ENCODE peak calls at places on chromosomes 11 and 22, in five cellular contexts. One of them, this sample, is unnamed.

GRCh38 chr11:9755561-9755960 is 91.7 kb downstream of the SWAP70 start:
- DNase-seq in fibroblast of lung: peak
- DNase-seq in fibroblast of the aortic adventitia: peak
- DNase-seq in HL-60: no peak
- DNase-seq in NB4: no peak
- DNase-seq in this sample: peak

GRCh38 chr11:95192717-95193116 is 38.3 kb downstream of the SESN3 start:
- DNase-seq in fibroblast of lung: no peak
- DNase-seq in HL-60: no peak
- DNase-seq in fibroblast of the aortic adventitia: no peak
- DNase-seq in NB4: no peak
- DNase-seq in this sample: no peak

GRCh38 chr11:102241026-102241425 is 76.3 kb upstream of the BIRC3 start:
- DNase-seq in HL-60: no peak
- DNase-seq in NB4: no peak
- DNase-seq in fibroblast of the aortic adventitia: no peak
- DNase-seq in fibroblast of lung: peak
- DNase-seq in this sample: peak

GRCh38 chr11:129881570-129882170 is 13.7 kb downstream of the NFRKB start:
- DNase-seq in fibroblast of lung: peak
- DNase-seq in NB4: peak
- DNase-seq in fibroblast of the aortic adventitia: peak
- DNase-seq in HL-60: no peak
- DNase-seq in this sample: peak

GRCh38 chr11:66676931-66677598 is 622 bp downstream of the RBM4B start:
- DNase-seq in HL-60: no peak
- DNase-seq in NB4: no peak
- DNase-seq in fibroblast of the aortic adventitia: peak
- DNase-seq in fibroblast of lung: peak
- DNase-seq in this sample: no peak

GRCh38 chr11:76654310-76654851 is 16.2 kb downstream of the LRRC32 start:
- DNase-seq in HL-60: no peak
- DNase-seq in fibroblast of lung: peak
- DNase-seq in fibroblast of the aortic adventitia: peak
- DNase-seq in NB4: no peak
- DNase-seq in this sample: peak

GRCh38 chr11:34356130-34356529 is 1.7 kb downstream of the ABTB2 start:
- DNase-seq in NB4: peak
- DNase-seq in HL-60: no peak
- DNase-seq in fibroblast of the aortic adventitia: no peak
- DNase-seq in fibroblast of lung: no peak
- DNase-seq in this sample: no peak

GRCh38 chr11:68379216-68379615 is 66.8 kb downstream of the LRP5 start:
- DNase-seq in HL-60: no peak
- DNase-seq in fibroblast of lung: no peak
- DNase-seq in fibroblast of the aortic adventitia: no peak
- DNase-seq in NB4: no peak
- DNase-seq in this sample: peak

GRCh38 chr22:23888615-23889401 is 5.4 kb upstream of the MIF start:
- DNase-seq in NB4: peak
- DNase-seq in fibroblast of lung: peak
- DNase-seq in HL-60: no peak
- DNase-seq in fibroblast of the aortic adventitia: peak
- DNase-seq in this sample: peak

GRCh38 chr11:15645201-15645600 is 530.5 kb downstream of the INSC start:
- DNase-seq in fibroblast of the aortic adventitia: no peak
- DNase-seq in HL-60: no peak
- DNase-seq in NB4: no peak
- DNase-seq in fibroblast of lung: no peak
- DNase-seq in this sample: no peak

GRCh38 chr11:27405134-27405533 is 42.1 kb upstream of the CCDC34 start:
- DNase-seq in HL-60: no peak
- DNase-seq in fibroblast of the aortic adventitia: peak
- DNase-seq in fibroblast of lung: no peak
- DNase-seq in NB4: no peak
- DNase-seq in this sample: no peak

GRCh38 chr11:44315947-44316387 is 6.0 kb upstream of the ALX4 start:
- DNase-seq in NB4: no peak
- DNase-seq in fibroblast of lung: peak
- DNase-seq in fibroblast of the aortic adventitia: no peak
- DNase-seq in HL-60: no peak
- DNase-seq in this sample: no peak

GRCh38 chr22:28002863-28003565 is 84.0 kb upstream of the PITPNB start:
- DNase-seq in NB4: peak
- DNase-seq in fibroblast of lung: no peak
- DNase-seq in HL-60: no peak
- DNase-seq in fibroblast of the aortic adventitia: no peak
- DNase-seq in this sample: no peak

GRCh38 chr11:100578966-100579365 is 108.1 kb upstream of the ARHGAP42 start:
- DNase-seq in HL-60: no peak
- DNase-seq in NB4: no peak
- DNase-seq in fibroblast of the aortic adventitia: peak
- DNase-seq in fibroblast of lung: peak
- DNase-seq in this sample: peak

DNA sequence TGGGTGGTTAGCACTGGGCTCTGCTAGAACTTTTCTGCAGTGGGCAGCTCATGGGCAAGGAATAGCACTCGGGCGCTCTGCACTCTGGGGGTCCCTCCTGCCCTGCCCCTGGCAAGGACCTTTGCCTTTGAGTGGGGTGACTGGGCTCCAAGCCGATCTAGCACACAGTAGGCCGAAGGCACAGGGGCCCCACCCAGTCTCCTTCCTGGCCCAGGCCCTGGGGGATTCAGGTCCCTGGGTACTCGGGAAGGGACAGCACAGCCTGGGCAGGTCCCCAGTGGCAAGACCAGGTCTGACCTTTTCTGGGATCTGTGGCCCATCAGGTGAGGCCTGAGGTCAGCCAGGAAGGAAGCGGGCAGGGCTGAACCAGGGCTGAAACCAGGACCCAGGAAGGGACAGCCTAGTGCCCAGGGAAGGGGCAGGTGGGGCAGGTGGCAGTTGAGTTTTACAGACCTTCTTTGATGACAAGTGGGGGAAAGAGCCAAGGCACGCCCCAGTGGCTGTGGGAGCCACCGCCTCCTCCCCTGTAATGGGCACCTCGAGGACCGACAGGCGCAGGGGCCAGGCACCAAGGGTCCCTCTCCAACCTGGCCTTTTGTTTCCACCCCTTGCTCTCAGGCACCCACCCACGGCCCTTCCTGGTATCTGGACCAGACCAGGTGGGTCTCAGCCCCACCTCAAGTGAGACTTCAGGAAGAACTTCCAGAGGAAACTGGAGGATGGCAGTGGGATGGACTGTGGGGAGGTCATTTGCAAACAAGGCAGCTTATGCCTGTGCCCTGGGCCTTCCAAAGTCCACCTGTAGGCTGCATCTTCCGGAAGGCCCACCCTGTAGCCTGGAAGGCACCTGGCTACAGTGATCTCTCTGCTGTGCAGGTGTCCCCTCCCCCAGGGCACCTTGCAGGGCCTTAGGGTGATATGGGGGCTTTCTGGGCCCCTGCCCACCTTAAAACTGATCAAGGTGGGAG is 883 bp upstream of the AIFM3 start:
- DNase-seq in fibroblast of the aortic adventitia: no peak
- DNase-seq in NB4: no peak
- DNase-seq in fibroblast of lung: no peak
- DNase-seq in HL-60: no peak
- DNase-seq in this sample: no peak
- H3K4me3 ChIP-seq in fibroblast of the aortic adventitia: no peak
- H3K4me3 ChIP-seq in NB4: no peak
- H3K4me3 ChIP-seq in fibroblast of lung: no peak
- H3K4me3 ChIP-seq in HL-60: no peak
- H3K4me3 ChIP-seq in this sample: no peak

GRCh38 chr11:22342599-22343138 is 4.5 kb downstream of the SLC17A6 start:
- DNase-seq in NB4: no peak
- DNase-seq in fibroblast of the aortic adventitia: no peak
- DNase-seq in HL-60: no peak
- DNase-seq in fibroblast of lung: no peak
- DNase-seq in this sample: no peak

GRCh38 chr11:22338465-22338810 is 257 bp downstream of the SLC17A6 start:
- DNase-seq in fibroblast of lung: no peak
- DNase-seq in fibroblast of the aortic adventitia: no peak
- DNase-seq in NB4: no peak
- DNase-seq in HL-60: no peak
- DNase-seq in this sample: no peak

GRCh38 chr11:22343411-22344032 is 5.3 kb downstream of the SLC17A6 start:
- DNase-seq in HL-60: no peak
- DNase-seq in fibroblast of the aortic adventitia: no peak
- DNase-seq in fibroblast of lung: no peak
- DNase-seq in NB4: no peak
- DNase-seq in this sample: no peak

GRCh38 chr11:22340803-22341581 is 2.8 kb downstream of the SLC17A6 start:
- DNase-seq in HL-60: no peak
- DNase-seq in fibroblast of the aortic adventitia: no peak
- DNase-seq in NB4: no peak
- DNase-seq in fibroblast of lung: no peak
- DNase-seq in this sample: no peak

DNA sequence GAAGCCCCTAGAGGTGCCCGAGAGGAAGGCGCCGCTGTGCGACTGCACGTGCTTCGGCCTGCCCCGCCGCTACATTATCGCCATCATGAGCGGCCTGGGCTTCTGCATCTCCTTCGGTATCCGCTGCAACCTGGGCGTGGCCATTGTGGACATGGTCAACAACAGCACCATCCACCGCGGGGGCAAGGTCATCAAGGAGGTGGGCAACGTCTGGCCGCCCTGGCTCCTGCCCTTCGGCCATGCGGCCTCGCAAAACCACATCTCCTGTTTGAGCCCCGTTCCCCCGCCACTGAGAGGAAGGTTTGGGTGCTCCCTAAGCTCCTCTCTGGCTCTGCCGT is 3.4 kb downstream of the SLC17A6 start:
- DNase-seq in NB4: no peak
- DNase-seq in HL-60: no peak
- DNase-seq in fibroblast of lung: no peak
- DNase-seq in fibroblast of the aortic adventitia: no peak
- DNase-seq in this sample: no peak
- TF ChIP-seq CTCF in NB4: no peak
- TF ChIP-seq CTCF in HL-60: no peak
- TF ChIP-seq CTCF in fibroblast of lung: no peak
- TF ChIP-seq CTCF in fibroblast of the aortic adventitia: no peak
- TF ChIP-seq CTCF in this sample: no peak

GRCh38 chr11:123069878-123070821 is 8.2 kb upstream of the HSPA8 start:
- DNase-seq in fibroblast of the aortic adventitia: peak
- DNase-seq in NB4: peak
- DNase-seq in fibroblast of lung: no peak
- DNase-seq in HL-60: no peak
- DNase-seq in this sample: no peak
- H3K4me3 ChIP-seq in fibroblast of the aortic adventitia: peak
- H3K4me3 ChIP-seq in NB4: peak
- H3K4me3 ChIP-seq in fibroblast of lung: peak
- H3K4me3 ChIP-seq in HL-60: peak
- H3K4me3 ChIP-seq in this sample: no peak

DNA sequence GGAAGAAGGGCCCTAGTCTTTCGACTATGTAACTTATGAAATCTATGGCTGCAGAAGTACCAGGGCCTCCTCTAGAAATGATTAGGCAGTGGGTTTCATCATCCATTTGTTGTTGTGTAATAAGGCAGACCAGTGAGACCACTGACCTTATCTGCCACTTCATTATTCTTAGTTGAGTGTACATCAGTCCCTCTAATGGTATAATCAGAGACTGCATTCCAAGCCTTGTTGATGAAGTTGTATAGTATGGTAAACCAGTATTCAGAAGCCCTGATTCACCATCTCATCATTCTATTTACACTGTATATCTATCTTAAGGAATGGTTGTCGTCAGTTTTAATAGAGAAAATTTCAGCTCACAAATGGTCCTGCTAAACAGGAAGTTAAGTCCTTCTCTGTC is 32.2 kb upstream of the GRIA4 start:
- DNase-seq in fibroblast of lung: peak
- DNase-seq in HL-60: no peak
- DNase-seq in NB4: peak
- DNase-seq in fibroblast of the aortic adventitia: peak
- DNase-seq in this sample: no peak
- TF ChIP-seq CTCF in fibroblast of lung: no peak
- TF ChIP-seq CTCF in HL-60: no peak
- TF ChIP-seq CTCF in NB4: no peak
- TF ChIP-seq CTCF in fibroblast of the aortic adventitia: no peak
- TF ChIP-seq CTCF in this sample: peak